ENCODE peak calls at places on chromosomes 5 and 9, in nine cellular contexts. F is activated effector memory CD4-positive, alpha-beta T cell treated with anti-CD3 and anti-CD28 coated beads, Interleukin-2, amount 50 U/mL, for 16 hours; A is A549; X is H9; T is HT-29; N is ELR; L is GM23338; Z is progenitor cell of endocrine pancreas; P is KG1. C is an unnamed sample.

GRCh38 chr5:150515446-150515845 is 7.5 kb downstream of the NDST1 start:
- DNase-seq in A (peak; percentile 62), P (no peak), N (peak; percentile 76), Z (no peak), L (no peak), F (no peak), X (no peak), T (no peak), C (no peak)

GRCh38 chr5:123868267-123868666 is 356.3 kb downstream of the CSNK1G3 start:
- DNase-seq in X (no peak), P (no peak), A (no peak), Z (no peak), T (peak; percentile 31), L (no peak), N (no peak), F (no peak), C (no peak)

GRCh38 chr9:99602854-99603253 is 218.8 kb upstream of the NR4A3 start:
- DNase-seq in N (no peak), T (no peak), P (no peak), F (no peak), L (no peak), A (no peak), Z (no peak), X (no peak), C (no peak)

GRCh38 chr5:54774281-54775171 is 210.9 kb downstream of the ESM1 start:
- DNase-seq in X (no peak), L (peak; percentile 3), A (no peak), N (peak; percentile 21), F (no peak), Z (no peak), P (no peak), T (no peak), C (no peak)

GRCh38 chr5:58248221-58248620 is 211.7 kb downstream of the PLK2 start:
- DNase-seq in Z (no peak), L (no peak), N (no peak), P (no peak), A (no peak), F (no peak), X (no peak), T (no peak), C (no peak)

GRCh38 chr5:78483809-78484521 is 123.5 kb downstream of the SCAMP1 start:
- DNase-seq in N (no peak), Z (no peak), X (no peak), F (no peak), A (peak; percentile 20), P (peak; percentile 50), T (no peak), L (no peak), C (no peak)

GRCh38 chr9:131951905-131952304 is 127.8 kb downstream of the MED27 start:
- DNase-seq in T (no peak), P (no peak), N (no peak), L (no peak), X (no peak), A (no peak), F (no peak), Z (no peak), C (no peak)

GRCh38 chr5:160635046-160635445 is 213.4 kb downstream of the PTTG1 start:
- DNase-seq in P (no peak), F (no peak), X (no peak), L (no peak), A (no peak), T (peak; percentile 52), N (no peak), Z (no peak), C (no peak)

GRCh38 chr5:7078901-7079300 is 317.0 kb upstream of the ADCY2 start:
- DNase-seq in A (peak; percentile 8), N (no peak), T (peak; percentile 57), P (no peak), Z (no peak), L (peak; percentile 83), F (no peak), X (peak; percentile 55), C (no peak)

GRCh38 chr5:143133721-143134120 is 269.8 kb downstream of the NR3C1 start:
- DNase-seq in T (no peak), Z (no peak), P (no peak), L (no peak), A (no peak), F (no peak), X (no peak), N (no peak), C (no peak)

GRCh38 chr5:77843570-77844407 is 67.7 kb upstream of the TBCA start:
- DNase-seq in F (no peak), Z (no peak), L (peak; percentile 75), X (peak; percentile 59), A (no peak), N (no peak), T (no peak), P (no peak), C (no peak)

GRCh38 chr5:94153736-94154450 is 412.5 kb upstream of the POU5F2 start:
- DNase-seq in T (no peak), Z (no peak), X (no peak), N (peak; percentile 2), P (no peak), F (no peak), L (no peak), A (no peak), C (no peak)

GRCh38 chr5:160507181-160507811 is 85.6 kb downstream of the PTTG1 start:
- DNase-seq in P (no peak), X (no peak), N (peak; percentile 90), A (no peak), L (no peak), Z (no peak), T (peak; percentile 9), F (peak; percentile 66), C (no peak)

GRCh38 chr9:124339603-124340146 is 75.6 kb downstream of the PSMB7 start:
- DNase-seq in N (no peak), Z (no peak), P (no peak), A (no peak), X (no peak), L (peak; percentile 56), F (no peak), T (no peak), C (no peak)

GRCh38 chr9:16282216-16282615 is 588.3 kb downstream of the BNC2 start:
- DNase-seq in F (no peak), P (no peak), L (no peak), A (no peak), Z (no peak), T (no peak), X (no peak), N (peak; percentile 10), C (no peak)

GRCh38 chr9:89497978-89498844 is at the start of gene SEMA4D:
- DNase-seq in T (peak; percentile 77), N (peak; percentile 28), L (peak; percentile 95), X (peak; percentile 84), Z (peak; percentile 49), F (peak; percentile 85), P (peak; percentile 48), A (peak; percentile 70), C (peak; percentile 69)

GRCh38 chr5:23704176-23704855 is 196.9 kb downstream of the PRDM9 start:
- DNase-seq in Z (no peak), A (peak; percentile 31), F (no peak), T (peak; percentile 92), L (no peak), X (no peak), N (no peak), P (no peak), C (no peak)

GRCh38 chr5:10424124-10424731 is 17.5 kb upstream of the ROPN1L start:
- DNase-seq in T (peak; percentile 59), A (peak; percentile 59), Z (no peak), P (no peak), L (peak; percentile 79), N (peak; percentile 65), F (no peak), X (peak; percentile 39), C (no peak)

GRCh38 chr5:96459313-96460109 is 26.5 kb upstream of the PCSK1 start:
- DNase-seq in X (no peak), Z (no peak), N (no peak), A (no peak), F (no peak), L (no peak), T (no peak), P (no peak), C (no peak)

GRCh38 chr5:146173597-146173996 is 8.9 kb downstream of the LARS1 start:
- DNase-seq in N (no peak), A (no peak), F (no peak), T (no peak), P (no peak), L (no peak), Z (no peak), X (no peak), C (no peak)

GRCh38 chr5:134249469-134250379 is 23.9 kb upstream of the PPP2CA start:
- DNase-seq in L (no peak), T (no peak), N (peak; percentile 55), F (no peak), P (no peak), Z (no peak), X (no peak), A (peak; percentile 45), C (no peak)

GRCh38 chr5:2715856-2716255 is 35.6 kb downstream of the IRX2 start:
- DNase-seq in A (no peak), N (no peak), P (no peak), F (no peak), Z (no peak), L (no peak), T (no peak), X (no peak), C (no peak)

GRCh38 chr9:98929866-98930265 is 13.8 kb upstream of the COL15A1 start:
- DNase-seq in A (no peak), T (no peak), Z (no peak), F (no peak), N (no peak), L (no peak), P (no peak), X (no peak), C (no peak)

GRCh38 chr5:93644760-93645159 is 61.7 kb downstream of the NR2F1 start:
- DNase-seq in X (no peak), F (no peak), L (no peak), Z (no peak), N (no peak), A (no peak), T (no peak), P (no peak), C (no peak)

GRCh38 chr9:79701651-79702050 is 129.9 kb downstream of the TLE4 start:
- DNase-seq in T (no peak), X (no peak), P (peak; percentile 10), A (no peak), N (peak; percentile 24), F (no peak), Z (no peak), L (no peak), C (no peak)

GRCh38 chr9:37747271-37747753 is 6.3 kb upstream of the TRMT10B start:
- DNase-seq in T (peak; percentile 63), A (peak; percentile 72), Z (peak; percentile 32), F (peak; percentile 81), X (peak; percentile 60), P (peak; percentile 33), L (peak; percentile 82), N (peak; percentile 81), C (no peak)

GRCh38 chr5:141208478-141208877 is at the start of gene PCDHB12:
- DNase-seq in F (no peak), T (no peak), X (peak; percentile 50), Z (no peak), N (peak; percentile 28), A (peak; percentile 9), P (no peak), L (peak; percentile 74), C (no peak)

GRCh38 chr5:150215978-150216944 is 26.4 kb downstream of the SLC6A7 start:
- DNase-seq in T (no peak), N (no peak), X (no peak), L (no peak), Z (no peak), P (no peak), A (no peak), F (no peak), C (no peak)

GRCh38 chr9:118222375-118222774 is 518.2 kb downstream of the TLR4 start:
- DNase-seq in Z (no peak), N (no peak), T (peak; percentile 4), L (peak; percentile 46), P (no peak), A (peak; percentile 28), F (no peak), X (peak; percentile 48), C (no peak)

C was measured in D721Med.